ENCODE peak calls at places on chromosomes 5 and 9, in six cellular contexts. W is fibroblast of pulmonary artery, C is HFF-Myc, L is dorsolateral prefrontal cortex, R is fibroblast of mammary gland, V is adipocyte. E is an unnamed sample.

GRCh38 chr5:59423021-59423420 is 470.5 kb downstream of the PDE4D start:
- DNase-seq in W (peak), L (no peak), R (peak), C (no peak), V (no peak), E (no peak)

GRCh38 chr5:118775790-118776499 is 212.4 kb downstream of the DTWD2 start:
- DNase-seq in V (no peak), R (no peak), W (no peak), C (no peak), L (no peak), E (no peak)

GRCh38 chr9:134835455-134835854 is 45.2 kb upstream of the FCN2 start:
- DNase-seq in W (no peak), V (no peak), L (no peak), R (no peak), C (no peak), E (no peak)

GRCh38 chr5:67311208-67311607 is 114.6 kb upstream of the CD180 start:
- DNase-seq in V (no peak), W (no peak), C (no peak), L (no peak), R (no peak), E (no peak)

GRCh38 chr9:84773023-84773422 is 103.5 kb downstream of the NTRK2 start:
- DNase-seq in C (no peak), V (no peak), W (peak), L (no peak), R (no peak), E (no peak)

GRCh38 chr5:125603321-125603720 is 819.9 kb upstream of the GRAMD2B start:
- DNase-seq in L (no peak), C (no peak), R (peak), W (no peak), V (peak), E (no peak)

GRCh38 chr5:15889001-15889400 is 290.6 kb downstream of the MARCHF11 start:
- DNase-seq in R (no peak), W (no peak), L (no peak), C (no peak), V (no peak), E (no peak)

GRCh38 chr5:179345429-179346321 is at the start of gene ADAMTS2:
- DNase-seq in R (peak), L (peak), C (no peak), V (peak), W (peak), E (peak)

GRCh38 chr5:135400866-135401265 is 1.8 kb upstream of the MACROH2A1 start:
- DNase-seq in R (no peak), W (no peak), C (no peak), L (no peak), V (no peak), E (no peak)

GRCh38 chr5:106397700-106398099 is 1273.0 kb downstream of the EFNA5 start:
- DNase-seq in W (peak), L (no peak), R (peak), V (peak), C (peak), E (peak)

GRCh38 chr5:89327621-89328020 is 444.6 kb upstream of the MEF2C start:
- DNase-seq in V (no peak), R (no peak), W (no peak), L (no peak), C (no peak), E (no peak)

GRCh38 chr5:39569857-39570256 is 145.1 kb upstream of the DAB2 start:
- DNase-seq in W (no peak), L (no peak), R (no peak), V (no peak), C (no peak), E (no peak)

GRCh38 chr9:21677834-21678233 is 124.6 kb upstream of the MTAP start:
- DNase-seq in L (no peak), R (peak), W (peak), C (no peak), V (peak), E (peak)
- H3K4me3 ChIP-seq in L (no peak), R (no peak), W (peak), C (no peak), V (peak), E (peak)

DNA sequence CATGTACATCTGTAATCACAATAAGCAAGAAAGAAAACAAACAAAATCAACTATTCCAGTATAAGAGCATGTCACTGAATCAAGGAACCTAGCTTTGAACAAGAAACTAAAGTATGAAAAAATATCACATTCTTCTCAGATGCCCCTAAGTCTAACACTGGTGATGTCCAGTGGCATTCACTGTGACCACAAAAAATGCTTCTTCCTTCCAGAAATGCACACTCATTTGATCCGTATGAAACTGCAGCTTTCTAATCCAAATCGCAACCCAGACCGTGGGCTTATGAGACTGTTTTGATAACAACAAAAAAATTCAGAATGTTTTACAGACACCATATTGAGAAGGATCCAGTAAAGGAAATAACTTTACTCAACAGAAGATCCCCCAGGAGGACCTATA is 320.1 kb upstream of the TARS1 start:
- DNase-seq in W (peak), C (no peak), L (no peak), R (peak), V (peak), E (peak)
- H3K4me3 ChIP-seq in W (no peak), C (no peak), L (no peak), R (no peak), V (peak), E (no peak)

GRCh38 chr5:55692106-55692417 is 20.1 kb downstream of the SLC38A9 start:
- DNase-seq in W (no peak), C (no peak), L (no peak), R (no peak), V (no peak), E (no peak)

GRCh38 chr5:55694152-55694830 is 17.8 kb downstream of the SLC38A9 start:
- DNase-seq in V (peak), R (peak), C (no peak), W (peak), L (no peak), E (no peak)

GRCh38 chr5:55692509-55692908 is 19.6 kb downstream of the SLC38A9 start:
- DNase-seq in V (no peak), W (no peak), R (no peak), C (no peak), L (no peak), E (no peak)

GRCh38 chr5:55691265-55692105 is 20.6 kb downstream of the SLC38A9 start:
- DNase-seq in C (no peak), L (no peak), V (peak), R (peak), W (peak), E (no peak)
- H3K4me3 ChIP-seq in C (no peak), L (no peak), V (peak), R (no peak), W (no peak), E (no peak)

GRCh38 chr9:125375820-125376219 is 114.2 kb downstream of the GAPVD1 start:
- DNase-seq in V (no peak), C (no peak), R (no peak), W (no peak), L (no peak), E (no peak)

GRCh38 chr9:125372441-125373226 is 111.0 kb downstream of the GAPVD1 start:
- DNase-seq in L (no peak), C (no peak), R (no peak), W (no peak), V (no peak), E (no peak)

GRCh38 chr9:125377584-125378250 is 116.1 kb downstream of the GAPVD1 start:
- DNase-seq in L (no peak), W (no peak), R (no peak), C (no peak), V (no peak), E (no peak)

GRCh38 chr9:125376261-125377226 is 114.9 kb downstream of the GAPVD1 start:
- DNase-seq in W (no peak), C (no peak), R (no peak), L (no peak), V (no peak), E (no peak)

DNA sequence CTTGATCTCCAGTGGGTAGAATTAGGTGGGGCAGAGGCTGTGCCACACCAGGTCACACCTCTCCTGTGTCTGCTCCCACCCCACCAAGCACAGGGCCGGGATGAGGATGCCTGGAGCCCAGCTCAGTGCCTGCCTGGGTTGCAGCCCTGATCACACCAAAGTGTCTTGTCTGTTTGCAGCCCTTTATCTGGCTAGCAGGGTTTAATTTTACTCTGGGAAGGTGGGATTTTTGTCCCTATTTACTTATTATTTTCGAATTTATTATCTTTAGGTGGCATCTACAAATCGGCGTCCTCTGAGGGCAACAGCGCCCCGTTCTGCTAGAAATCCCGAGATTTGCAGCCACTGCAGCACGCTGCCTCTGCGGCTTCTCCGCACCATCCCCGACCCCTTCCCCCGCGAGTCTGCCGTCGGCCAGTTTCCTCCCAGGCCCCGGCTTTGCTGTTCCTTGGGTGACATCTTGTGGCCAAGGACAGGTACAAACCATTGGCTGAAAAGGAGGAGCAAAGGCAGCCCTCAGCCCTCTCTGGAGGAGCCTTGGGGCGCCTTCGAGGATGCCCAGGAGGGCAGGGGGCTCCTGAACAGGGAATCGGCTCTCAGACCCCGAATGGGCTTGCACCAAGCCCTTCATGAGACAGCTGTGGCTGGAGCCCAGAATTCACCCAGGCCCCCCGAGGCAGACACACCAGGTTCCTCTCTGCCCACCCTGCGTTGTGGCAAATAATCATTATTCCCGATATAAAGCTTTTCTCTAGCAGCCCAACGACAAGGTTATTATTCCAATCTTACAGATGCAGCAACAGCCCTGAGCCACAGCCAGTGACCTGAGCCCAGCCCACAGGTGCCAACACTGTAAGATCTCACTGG is 113.0 kb downstream of the GAPVD1 start:
- DNase-seq in R (peak), W (peak), L (peak), V (peak), C (peak), E (peak)
- H3K4me3 ChIP-seq in R (peak), W (peak), L (peak), V (peak), C (no peak), E (no peak)

DNA sequence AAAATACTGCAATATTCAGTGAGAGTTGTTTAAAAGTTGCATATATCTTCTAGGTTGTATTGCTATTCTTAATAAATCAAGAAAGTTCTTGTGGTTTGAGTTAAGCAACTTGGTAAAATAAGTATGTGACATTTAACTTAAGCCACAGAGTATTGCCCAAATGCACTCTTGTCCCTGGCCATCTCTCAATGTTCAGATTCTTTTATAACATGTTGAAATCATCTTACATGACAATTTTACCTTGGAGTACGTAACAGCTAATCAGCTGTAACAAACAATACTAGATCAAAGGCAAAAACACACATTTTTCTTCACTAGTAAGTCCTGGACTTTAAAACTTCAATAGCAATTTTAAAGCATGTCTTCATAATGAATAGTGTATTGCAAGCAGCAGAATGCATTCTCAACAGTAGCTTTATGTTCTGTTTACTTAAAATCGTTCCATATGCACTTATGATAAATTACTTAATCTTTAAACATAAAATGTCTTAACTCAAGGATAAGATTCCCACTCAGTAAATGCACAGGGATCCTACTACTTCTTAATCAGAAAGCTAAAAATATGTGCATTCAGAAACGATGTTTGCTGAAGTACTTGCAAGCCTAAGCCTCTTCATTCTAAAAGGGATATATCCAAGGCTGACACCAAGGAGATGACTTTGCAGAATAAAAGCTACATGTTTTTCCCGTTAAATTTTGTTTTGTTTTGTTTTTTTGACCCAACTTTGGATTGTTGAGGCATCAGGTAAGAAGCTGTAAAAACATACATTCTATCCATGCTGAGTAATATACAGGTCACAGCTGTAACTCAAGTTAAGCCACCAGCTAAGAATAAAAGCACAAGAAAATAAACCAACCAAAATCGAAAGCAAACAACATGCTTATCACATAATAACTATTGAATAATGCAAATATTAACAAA is 86.1 kb upstream of the NFIB start:
- DNase-seq in R (no peak), L (no peak), W (peak), V (peak), C (no peak), E (no peak)
- H3K4me3 ChIP-seq in R (no peak), L (no peak), W (peak), V (peak), C (no peak), E (no peak)

E was measured in MG63.